ENCODE peak calls at places on chromosome 3, in five cellular contexts. T is WTC11; Q is activated naive CD4-positive, alpha-beta T cell treated with Interleukin-2 at 50 U/mL for 16 hours; V is CD4-positive, CD25-positive, alpha-beta regulatory T cell; M is effector CD4-positive, alpha-beta T cell. O is an unnamed sample.

GRCh38 chr3:104810896-104811295 is 555.8 kb upstream of the ALCAM start:
- DNase-seq in M (no peak), Q (no peak), T (no peak), V (no peak), O (no peak)

GRCh38 chr3:105806361-105806760 is 62.5 kb downstream of the CBLB start:
- DNase-seq in Q (no peak), T (no peak), M (peak), V (peak), O (no peak)

GRCh38 chr3:43181202-43181910 is 75.5 kb upstream of the POMGNT2 start:
- DNase-seq in Q (peak), T (no peak), M (peak), V (peak), O (no peak)

GRCh38 chr3:56125358-56126005 is 342.8 kb downstream of the ERC2 start:
- DNase-seq in M (no peak), Q (no peak), V (no peak), T (no peak), O (no peak)

GRCh38 chr3:35784162-35784561 is 144.8 kb downstream of the ARPP21 start:
- DNase-seq in T (no peak), Q (no peak), M (no peak), V (no peak), O (no peak)

GRCh38 chr3:44501971-44502370 is 24.5 kb upstream of the ZNF445 start:
- DNase-seq in V (no peak), Q (no peak), T (no peak), M (no peak), O (no peak)

GRCh38 chr3:118931996-118932395 is 102.7 kb downstream of the IGSF11 start:
- DNase-seq in M (no peak), Q (no peak), V (no peak), T (no peak), O (no peak)

GRCh38 chr3:23537006-23537620 is 268.6 kb upstream of the UBE2E1 start:
- DNase-seq in T (no peak), V (no peak), M (no peak), Q (no peak), O (no peak)

GRCh38 chr3:184748219-184749135 is 36.6 kb upstream of the MAGEF1 start:
- DNase-seq in V (no peak), T (peak), M (no peak), Q (no peak), O (peak)

GRCh38 chr3:87305517-87305916 is 29.1 kb upstream of the POU1F1 start:
- DNase-seq in Q (no peak), M (no peak), V (no peak), T (no peak), O (no peak)

GRCh38 chr3:127844326-127844942 is 22.1 kb upstream of the MGLL start:
- DNase-seq in V (no peak), T (no peak), M (no peak), Q (no peak), O (no peak)

GRCh38 chr3:13305623-13306022 is 114.5 kb downstream of the NUP210 start:
- DNase-seq in T (no peak), Q (no peak), V (no peak), M (no peak), O (no peak)

GRCh38 chr3:174125267-174125844 is 727.8 kb downstream of the NLGN1 start:
- DNase-seq in Q (no peak), V (no peak), M (no peak), T (peak), O (peak)

GRCh38 chr3:150599611-150600297 is 3.4 kb upstream of the SELENOT start:
- DNase-seq in M (no peak), V (no peak), T (peak), Q (no peak), O (no peak)

GRCh38 chr3:174957581-174958001 is 98.5 kb downstream of the NAALADL2 start:
- DNase-seq in T (no peak), Q (no peak), V (no peak), M (no peak), O (no peak)

GRCh38 chr3:2653706-2654105 is 456.5 kb downstream of the IL5RA start:
- DNase-seq in T (no peak), V (no peak), Q (no peak), M (no peak), O (no peak)

GRCh38 chr3:74273555-74274402 is 340.7 kb downstream of the CNTN3 start:
- DNase-seq in T (no peak), V (no peak), Q (no peak), M (no peak), O (no peak)

GRCh38 chr3:86895202-86895601 is 95.7 kb downstream of the VGLL3 start:
- DNase-seq in M (no peak), V (no peak), T (no peak), Q (no peak), O (no peak)

GRCh38 chr3:59436164-59436958 is 386.5 kb upstream of the CFAP20DC start:
- DNase-seq in T (no peak), M (no peak), V (no peak), Q (no peak), O (no peak)